ENCODE peak calls at places on chromosomes 13 and 19, in nine cellular contexts. C is fibroblast of mammary gland, M is SK-N-SH, U is ascending aorta, N is nephron progenitor cell, K is upper lobe of right lung, H is cardiac fibroblast, Y is thoracic aorta, F is AG09319. O is an unnamed sample.

GRCh38 chr19:4889034-4889825 is 13.5 kb downstream of the ARRDC5 start:
- DNase-seq in C (peak; percentile 86), M (no peak), U (no peak), N (no peak), K (no peak), H (peak; percentile 31), Y (no peak), F (no peak), O (peak; percentile 95)

GRCh38 chr19:1567116-1567847 is 843 bp downstream of the MEX3D start:
- DNase-seq in C (no peak), M (peak; percentile 72), U (no peak), N (peak; percentile 45), K (peak; percentile 74), H (peak; percentile 14), Y (no peak), F (no peak), O (no peak)

GRCh38 chr13:111893607-111894443 is 173.1 kb upstream of the SOX1 start:
- DNase-seq in C (no peak), M (no peak), U (no peak), N (peak; percentile 55), K (no peak), H (no peak), Y (no peak), F (no peak), O (no peak)

GRCh38 chr19:1554968-1555801 is 12.9 kb downstream of the MEX3D start:
- DNase-seq in C (no peak), M (no peak), U (no peak), N (no peak), K (no peak), H (no peak), Y (no peak), F (no peak), O (no peak)

GRCh38 chr19:46015961-46016425 is 6.9 kb downstream of the PGLYRP1 start:
- DNase-seq in C (no peak), M (peak; percentile 61), U (no peak), N (peak; percentile 38), K (no peak), H (no peak), Y (no peak), F (no peak), O (no peak)

GRCh38 chr19:1730157-1730556 is 23.1 kb upstream of the ONECUT3 start:
- DNase-seq in C (no peak), M (no peak), U (no peak), N (no peak), K (no peak), H (no peak), Y (no peak), F (no peak), O (no peak)

GRCh38 chr19:56071151-56071550 is 49.9 kb downstream of the ZNF787 start:
- DNase-seq in C (no peak), M (peak; percentile 24), U (no peak), N (no peak), K (no peak), H (no peak), Y (no peak), F (no peak), O (no peak)

GRCh38 chr19:10270180-10270615 is 722 bp upstream of the ICAM1 start:
- DNase-seq in C (no peak), M (peak; percentile 39), U (peak; percentile 87), N (peak; percentile 20), K (peak; percentile 93), H (no peak), Y (no peak), F (no peak), O (no peak)

GRCh38 chr13:93262729-93263128 is 36.1 kb downstream of the GPC6 start:
- DNase-seq in C (peak; percentile 95), M (no peak), U (no peak), N (no peak), K (no peak), H (no peak), Y (no peak), F (no peak), O (peak; percentile 65)

GRCh38 chr13:35850569-35850968 is 280.6 kb downstream of the DCLK1 start:
- DNase-seq in C (no peak), M (no peak), U (no peak), N (no peak), K (no peak), H (no peak), Y (no peak), F (no peak), O (no peak)

GRCh38 chr13:93420887-93421286 is 194.3 kb downstream of the GPC6 start:
- DNase-seq in C (no peak), M (no peak), U (no peak), N (peak; percentile 21), K (no peak), H (no peak), Y (no peak), F (no peak), O (no peak)

GRCh38 chr13:38180100-38180499 is 169.6 kb upstream of the UFM1 start:
- DNase-seq in C (peak; percentile 58), M (no peak), U (no peak), N (no peak), K (no peak), H (peak; percentile 50), Y (no peak), F (no peak), O (peak; percentile 87)

GRCh38 chr19:31349160-31349881 is at the start of gene TSHZ3:
- DNase-seq in C (peak; percentile 91), M (peak; percentile 89), U (peak; percentile 85), N (peak; percentile 72), K (peak; percentile 84), H (peak; percentile 94), Y (no peak), F (peak; percentile 81), O (peak; percentile 82)

GRCh38 chr13:110580800-110581199 is 19.3 kb upstream of the RAB20 start:
- DNase-seq in C (no peak), M (no peak), U (no peak), N (no peak), K (no peak), H (no peak), Y (no peak), F (no peak), O (no peak)

DNA sequence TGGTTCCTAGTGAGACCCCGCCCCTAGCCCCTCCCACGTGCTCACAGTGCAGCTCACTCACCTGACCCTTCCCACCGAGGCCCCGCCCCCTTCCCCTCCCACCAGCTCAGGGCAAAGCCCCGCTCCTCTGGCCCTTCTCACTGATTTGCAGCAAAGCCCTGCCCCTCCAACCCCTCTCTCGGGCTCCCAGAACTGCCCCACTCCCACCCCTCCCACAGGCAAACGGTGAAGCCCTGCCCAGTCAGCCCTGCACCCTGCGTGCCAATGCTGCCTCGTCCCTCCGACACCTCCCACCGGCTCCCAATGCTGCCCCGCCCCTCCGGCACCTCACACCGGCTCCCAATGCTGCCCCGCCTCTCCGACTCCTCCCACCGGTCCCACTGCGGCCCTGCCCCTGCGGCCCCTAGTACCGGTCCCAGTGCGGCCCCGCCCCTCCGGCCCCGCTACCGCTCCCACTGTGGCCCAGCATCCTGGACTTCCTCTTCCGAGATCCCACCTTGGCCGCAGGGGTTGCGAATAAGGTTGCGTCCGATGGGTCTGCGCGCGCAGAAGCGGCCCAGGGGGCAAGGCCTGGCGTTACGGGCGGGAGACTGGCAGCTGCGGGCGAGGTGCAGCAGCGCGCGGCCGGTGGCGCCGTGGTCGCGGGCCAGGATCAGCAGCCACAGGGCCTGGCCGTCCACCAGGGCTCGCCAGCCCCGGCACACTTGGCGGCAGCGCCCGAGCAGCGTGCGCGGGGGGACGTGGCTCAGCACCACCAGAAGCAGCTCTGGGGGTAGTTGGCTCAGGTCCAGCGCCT is 783 bp downstream of the FBXO27 start:
- DNase-seq in C (no peak), M (peak; percentile 94), U (peak; percentile 86), N (peak; percentile 97), K (peak; percentile 98), H (peak; percentile 62), Y (peak; percentile 63), F (peak; percentile 32), O (peak; percentile 96)
- TF ChIP-seq CTCF in C (no peak), M (no peak), U (no peak), N (no peak), K (no peak), H (no peak), Y (no peak), F (no peak), O (no peak)

GRCh38 chr13:20594276-20594675 is 27.3 kb downstream of the IFT88 start:
- DNase-seq in C (no peak), M (no peak), U (no peak), N (no peak), K (no peak), H (no peak), Y (no peak), F (no peak), O (no peak)

GRCh38 chr13:20590568-20590967 is 23.6 kb downstream of the IFT88 start:
- DNase-seq in C (no peak), M (no peak), U (no peak), N (no peak), K (no peak), H (no peak), Y (no peak), F (no peak), O (no peak)

GRCh38 chr13:20585371-20585770 is 18.4 kb downstream of the IFT88 start:
- DNase-seq in C (no peak), M (no peak), U (no peak), N (no peak), K (no peak), H (no peak), Y (no peak), F (no peak), O (no peak)

GRCh38 chr13:20583803-20584293 is 16.9 kb downstream of the IFT88 start:
- DNase-seq in C (no peak), M (no peak), U (no peak), N (no peak), K (no peak), H (no peak), Y (no peak), F (no peak), O (no peak)

DNA sequence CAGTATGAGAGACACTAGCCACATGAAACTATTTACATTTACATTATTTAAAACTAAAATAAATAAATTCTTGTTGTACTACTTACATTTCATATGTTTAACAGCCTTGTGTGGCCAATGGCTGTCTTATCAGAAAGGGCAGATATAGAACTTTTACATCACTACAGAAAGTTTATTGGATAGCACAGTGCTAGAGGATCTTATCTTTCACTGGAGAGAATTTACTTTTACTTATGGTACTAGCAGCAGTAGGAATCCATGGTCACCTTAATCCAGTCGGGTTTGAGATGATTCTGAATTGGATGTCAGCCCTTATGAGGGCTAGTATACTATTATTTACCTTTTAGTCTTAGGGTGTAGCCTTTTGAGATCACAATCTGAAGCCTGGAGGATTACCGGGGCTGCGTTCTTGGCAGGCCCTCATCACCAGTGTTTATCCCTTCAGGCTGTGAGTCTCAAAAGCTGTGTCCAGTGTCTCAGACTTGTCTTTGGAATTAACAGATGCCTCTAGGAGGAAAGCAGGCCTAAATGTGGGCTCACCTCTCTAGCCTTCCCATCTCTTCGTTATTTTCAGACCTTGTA is 21.7 kb downstream of the IFT88 start:
- DNase-seq in C (no peak), M (no peak), U (no peak), N (no peak), K (no peak), H (no peak), Y (no peak), F (no peak), O (no peak)
- TF ChIP-seq CTCF in C (no peak), M (no peak), U (no peak), N (no peak), K (no peak), H (no peak), Y (no peak), F (no peak), O (no peak)

GRCh38 chr19:14310055-14310454 is 71.2 kb upstream of the ADGRE5 start:
- DNase-seq in C (no peak), M (no peak), U (no peak), N (no peak), K (no peak), H (no peak), Y (no peak), F (no peak), O (no peak)
- TF ChIP-seq CTCF in C (no peak), M (no peak), U (no peak), N (no peak), K (no peak), H (no peak), Y (no peak), F (no peak), O (no peak)

GRCh38 chr13:49495783-49496762 is at the start of gene PHF11:
- DNase-seq in C (peak; percentile 73), M (peak; percentile 57), U (peak; percentile 92), N (peak; percentile 63), K (peak; percentile 94), H (peak; percentile 73), Y (peak; percentile 76), F (no peak), O (peak; percentile 79)
- TF ChIP-seq CTCF in C (no peak), M (no peak), U (no peak), N (no peak), K (peak; percentile 16), H (no peak), Y (peak; percentile 48), F (no peak), O (no peak)